ENCODE peak calls at places on chromosomes 1 and 21, in eight cellular contexts. One of them, this sample, is unnamed.
A peak's percentile ranks its signal among the peaks of the same experiment; 100 is the strongest.

GRCh38 chr1:145879775-145880174 is 5.9 kb downstream of the ANKRD35 start:
- DNase-seq in activated CD4-positive, alpha-beta T cell treated with anti-CD3 and anti-CD28 coated beads, Interleukin-2, amount 50 U/mL, for 1 hour: no peak
- DNase-seq in epithelial cell of proximal tubule: no peak
- DNase-seq in NCI-H1417: peak; percentile 100
- DNase-seq in T-cell: no peak
- DNase-seq in left colon: no peak
- DNase-seq in substantia nigra: no peak
- DNase-seq in thoracic aorta: no peak
- DNase-seq in this sample: no peak

GRCh38 chr1:9835758-9836631 is 12.2 kb upstream of the CLSTN1 start:
- DNase-seq in activated CD4-positive, alpha-beta T cell treated with anti-CD3 and anti-CD28 coated beads, Interleukin-2, amount 50 U/mL, for 1 hour: no peak
- DNase-seq in epithelial cell of proximal tubule: no peak
- DNase-seq in NCI-H1417: no peak
- DNase-seq in T-cell: no peak
- DNase-seq in left colon: peak; percentile 69
- DNase-seq in substantia nigra: peak; percentile 45
- DNase-seq in thoracic aorta: no peak
- DNase-seq in this sample: no peak

GRCh38 chr1:207807395-207808321 is 55.8 kb downstream of the CD46 start:
- DNase-seq in activated CD4-positive, alpha-beta T cell treated with anti-CD3 and anti-CD28 coated beads, Interleukin-2, amount 50 U/mL, for 1 hour: no peak
- DNase-seq in epithelial cell of proximal tubule: no peak
- DNase-seq in NCI-H1417: no peak
- DNase-seq in T-cell: no peak
- DNase-seq in left colon: peak; percentile 73
- DNase-seq in substantia nigra: peak; percentile 63
- DNase-seq in thoracic aorta: no peak
- DNase-seq in this sample: no peak

GRCh38 chr1:94025383-94026340 is 95.3 kb downstream of the ABCA4 start:
- DNase-seq in activated CD4-positive, alpha-beta T cell treated with anti-CD3 and anti-CD28 coated beads, Interleukin-2, amount 50 U/mL, for 1 hour: no peak
- DNase-seq in epithelial cell of proximal tubule: no peak
- DNase-seq in NCI-H1417: peak; percentile 56
- DNase-seq in T-cell: no peak
- DNase-seq in left colon: no peak
- DNase-seq in substantia nigra: no peak
- DNase-seq in thoracic aorta: no peak
- DNase-seq in this sample: no peak

GRCh38 chr1:159869173-159869572 is 6.7 kb upstream of the VSIG8 start:
- DNase-seq in activated CD4-positive, alpha-beta T cell treated with anti-CD3 and anti-CD28 coated beads, Interleukin-2, amount 50 U/mL, for 1 hour: no peak
- DNase-seq in epithelial cell of proximal tubule: no peak
- DNase-seq in NCI-H1417: no peak
- DNase-seq in T-cell: no peak
- DNase-seq in left colon: no peak
- DNase-seq in substantia nigra: no peak
- DNase-seq in thoracic aorta: no peak
- DNase-seq in this sample: no peak

GRCh38 chr1:199546323-199546722 is 481.2 kb upstream of the NR5A2 start:
- DNase-seq in activated CD4-positive, alpha-beta T cell treated with anti-CD3 and anti-CD28 coated beads, Interleukin-2, amount 50 U/mL, for 1 hour: no peak
- DNase-seq in epithelial cell of proximal tubule: peak; percentile 57
- DNase-seq in NCI-H1417: no peak
- DNase-seq in T-cell: no peak
- DNase-seq in left colon: no peak
- DNase-seq in substantia nigra: no peak
- DNase-seq in thoracic aorta: no peak
- DNase-seq in this sample: no peak

GRCh38 chr1:196029410-196029809 is 578.8 kb downstream of the KCNT2 start:
- DNase-seq in activated CD4-positive, alpha-beta T cell treated with anti-CD3 and anti-CD28 coated beads, Interleukin-2, amount 50 U/mL, for 1 hour: no peak
- DNase-seq in epithelial cell of proximal tubule: no peak
- DNase-seq in NCI-H1417: no peak
- DNase-seq in T-cell: no peak
- DNase-seq in left colon: no peak
- DNase-seq in substantia nigra: no peak
- DNase-seq in thoracic aorta: no peak
- DNase-seq in this sample: no peak

GRCh38 chr1:210796421-210796820 is 337.5 kb downstream of the KCNH1 start:
- DNase-seq in activated CD4-positive, alpha-beta T cell treated with anti-CD3 and anti-CD28 coated beads, Interleukin-2, amount 50 U/mL, for 1 hour: no peak
- DNase-seq in epithelial cell of proximal tubule: no peak
- DNase-seq in NCI-H1417: no peak
- DNase-seq in T-cell: no peak
- DNase-seq in left colon: no peak
- DNase-seq in substantia nigra: no peak
- DNase-seq in thoracic aorta: no peak
- DNase-seq in this sample: no peak

GRCh38 chr1:6028042-6028895 is 17.4 kb upstream of the KCNAB2 start:
- DNase-seq in activated CD4-positive, alpha-beta T cell treated with anti-CD3 and anti-CD28 coated beads, Interleukin-2, amount 50 U/mL, for 1 hour: peak; percentile 53
- DNase-seq in epithelial cell of proximal tubule: no peak
- DNase-seq in NCI-H1417: no peak
- DNase-seq in T-cell: peak; percentile 67
- DNase-seq in left colon: peak; percentile 30
- DNase-seq in substantia nigra: peak; percentile 8
- DNase-seq in thoracic aorta: no peak
- DNase-seq in this sample: peak; percentile 90

GRCh38 chr1:54564312-54565112 is 16.5 kb downstream of the ACOT11 start:
- DNase-seq in activated CD4-positive, alpha-beta T cell treated with anti-CD3 and anti-CD28 coated beads, Interleukin-2, amount 50 U/mL, for 1 hour: no peak
- DNase-seq in epithelial cell of proximal tubule: no peak
- DNase-seq in NCI-H1417: peak; percentile 85
- DNase-seq in T-cell: no peak
- DNase-seq in left colon: peak; percentile 93
- DNase-seq in substantia nigra: no peak
- DNase-seq in thoracic aorta: no peak
- DNase-seq in this sample: no peak

GRCh38 chr21:42338730-42339715 is 11.8 kb downstream of the TFF2 start:
- DNase-seq in activated CD4-positive, alpha-beta T cell treated with anti-CD3 and anti-CD28 coated beads, Interleukin-2, amount 50 U/mL, for 1 hour: no peak
- DNase-seq in epithelial cell of proximal tubule: no peak
- DNase-seq in NCI-H1417: no peak
- DNase-seq in T-cell: no peak
- DNase-seq in left colon: no peak
- DNase-seq in substantia nigra: no peak
- DNase-seq in thoracic aorta: no peak
- DNase-seq in this sample: no peak

GRCh38 chr1:12475158-12475934 is 142.7 kb downstream of the DHRS3 start:
- DNase-seq in activated CD4-positive, alpha-beta T cell treated with anti-CD3 and anti-CD28 coated beads, Interleukin-2, amount 50 U/mL, for 1 hour: no peak
- DNase-seq in epithelial cell of proximal tubule: no peak
- DNase-seq in NCI-H1417: no peak
- DNase-seq in T-cell: no peak
- DNase-seq in left colon: no peak
- DNase-seq in substantia nigra: no peak
- DNase-seq in thoracic aorta: no peak
- DNase-seq in this sample: no peak

GRCh38 chr1:160953030-160953429 is 1.6 kb downstream of the ITLN2 start:
- DNase-seq in activated CD4-positive, alpha-beta T cell treated with anti-CD3 and anti-CD28 coated beads, Interleukin-2, amount 50 U/mL, for 1 hour: no peak
- DNase-seq in epithelial cell of proximal tubule: no peak
- DNase-seq in NCI-H1417: no peak
- DNase-seq in T-cell: no peak
- DNase-seq in left colon: no peak
- DNase-seq in substantia nigra: no peak
- DNase-seq in thoracic aorta: no peak
- DNase-seq in this sample: no peak

GRCh38 chr1:66168467-66168887 is 365.5 kb upstream of the SGIP1 start:
- DNase-seq in activated CD4-positive, alpha-beta T cell treated with anti-CD3 and anti-CD28 coated beads, Interleukin-2, amount 50 U/mL, for 1 hour: no peak
- DNase-seq in epithelial cell of proximal tubule: no peak
- DNase-seq in NCI-H1417: no peak
- DNase-seq in T-cell: no peak
- DNase-seq in left colon: no peak
- DNase-seq in substantia nigra: no peak
- DNase-seq in thoracic aorta: no peak
- DNase-seq in this sample: no peak

GRCh38 chr1:86061660-86062059 is 94.9 kb downstream of the COL24A1 start:
- DNase-seq in activated CD4-positive, alpha-beta T cell treated with anti-CD3 and anti-CD28 coated beads, Interleukin-2, amount 50 U/mL, for 1 hour: no peak
- DNase-seq in epithelial cell of proximal tubule: no peak
- DNase-seq in NCI-H1417: no peak
- DNase-seq in T-cell: no peak
- DNase-seq in left colon: no peak
- DNase-seq in substantia nigra: no peak
- DNase-seq in thoracic aorta: no peak
- DNase-seq in this sample: no peak

GRCh38 chr1:190880352-190880751 is 402.7 kb upstream of the BRINP3 start:
- DNase-seq in activated CD4-positive, alpha-beta T cell treated with anti-CD3 and anti-CD28 coated beads, Interleukin-2, amount 50 U/mL, for 1 hour: no peak
- DNase-seq in epithelial cell of proximal tubule: no peak
- DNase-seq in NCI-H1417: no peak
- DNase-seq in T-cell: no peak
- DNase-seq in left colon: no peak
- DNase-seq in substantia nigra: no peak
- DNase-seq in thoracic aorta: no peak
- DNase-seq in this sample: no peak

This sample was measured in CD8-positive, alpha-beta T cell.